ENCODE peak calls at places on chromosome 21, in eight cellular contexts. H is stimulated activated naive CD4-positive, alpha-beta T cell treated with Interleukin-2 at 50 U/mL for 16 hours; Z is stimulated activated CD8-positive, alpha-beta memory T cell treated with anti-CD3 and anti-CD28 coated beads, Interleukin-12 subunit alpha, Interleukin-12 subunit beta, amount 100 ng/mL, for 4 hours; I is keratinocyte; E is NAMALWA; N is NCI-H345; C is NCI-H774; B is psoas muscle. U is an unnamed sample.
A peak's percentile ranks its signal among the peaks of the same experiment; 100 is the strongest.

GRCh38 chr21:25568230-25568629 is 39.1 kb downstream of the MRPL39 start:
- DNase-seq in H (peak; percentile 29), Z (no peak), I (no peak), E (no peak), N (no peak), C (no peak), B (no peak), U (no peak)

GRCh38 chr21:29300547-29301138 is 1.9 kb downstream of the BACH1 start:
- DNase-seq in H (no peak), Z (no peak), I (no peak), E (peak; percentile 81), N (no peak), C (no peak), B (no peak), U (no peak)

GRCh38 chr21:37877171-37877570 is 39.1 kb downstream of the KCNJ6 start:
- DNase-seq in H (no peak), Z (no peak), I (no peak), E (no peak), N (no peak), C (no peak), B (no peak), U (no peak)

GRCh38 chr21:43703068-43703880 is 15.7 kb upstream of the PDXK start:
- DNase-seq in H (no peak), Z (no peak), I (no peak), E (no peak), N (no peak), C (no peak), B (peak; percentile 46), U (peak; percentile 34)

GRCh38 chr21:42609806-42610205 is 43.6 kb upstream of the PDE9A start:
- DNase-seq in H (peak; percentile 43), Z (no peak), I (no peak), E (peak; percentile 64), N (no peak), C (no peak), B (no peak), U (no peak)

GRCh38 chr21:15164678-15165303 is 100.0 kb upstream of the NRIP1 start:
- DNase-seq in H (no peak), Z (no peak), I (no peak), E (no peak), N (no peak), C (no peak), B (no peak), U (no peak)

GRCh38 chr21:37073417-37074194 is 552 bp downstream of the TTC3 start:
- DNase-seq in H (peak; percentile 67), Z (no peak), I (no peak), E (peak; percentile 68), N (peak; percentile 69), C (no peak), B (no peak), U (no peak)

GRCh38 chr21:41364308-41364707 is 2.5 kb downstream of the MX2 start:
- DNase-seq in H (no peak), Z (no peak), I (no peak), E (no peak), N (no peak), C (no peak), B (no peak), U (no peak)

GRCh38 chr21:29238967-29239289 is 59.8 kb upstream of the BACH1 start:
- DNase-seq in H (no peak), Z (no peak), I (no peak), E (peak; percentile 25), N (no peak), C (no peak), B (no peak), U (no peak)

GRCh38 chr21:35026153-35026499 is 23.0 kb downstream of the RUNX1 start:
- DNase-seq in H (no peak), Z (no peak), I (no peak), E (no peak), N (no peak), C (no peak), B (no peak), U (no peak)

GRCh38 chr21:45003331-45004058 is 63.7 kb downstream of the SLX9 start:
- DNase-seq in H (no peak), Z (no peak), I (no peak), E (no peak), N (no peak), C (no peak), B (peak; percentile 13), U (no peak)

GRCh38 chr21:43719748-43720538 is 1.0 kb downstream of the PDXK start:
- DNase-seq in H (no peak), Z (no peak), I (no peak), E (peak; percentile 67), N (peak; percentile 28), C (no peak), B (no peak), U (no peak)

GRCh38 chr21:39461419-39461818 is 9.6 kb downstream of the SH3BGR start:
- DNase-seq in H (no peak), Z (no peak), I (no peak), E (peak; percentile 80), N (no peak), C (no peak), B (no peak), U (no peak)

GRCh38 chr21:32604484-32604883 is 7.7 kb downstream of the CFAP298 start:
- DNase-seq in H (no peak), Z (no peak), I (no peak), E (no peak), N (peak; percentile 97), C (peak; percentile 1), B (no peak), U (no peak)

GRCh38 chr21:38376693-38377092 is 119.9 kb downstream of the KCNJ15 start:
- DNase-seq in H (no peak), Z (no peak), I (no peak), E (no peak), N (no peak), C (no peak), B (no peak), U (no peak)

GRCh38 chr21:17688912-17689874 is 76.5 kb upstream of the BTG3 start:
- DNase-seq in H (peak; percentile 21), Z (peak; percentile 8), I (peak; percentile 90), E (peak; percentile 48), N (peak; percentile 97), C (no peak), B (peak; percentile 10), U (peak; percentile 77)

GRCh38 chr21:41772351-41773080 is 5.7 kb upstream of the RIPK4 start:
- DNase-seq in H (no peak), Z (no peak), I (no peak), E (no peak), N (no peak), C (no peak), B (no peak), U (no peak)

GRCh38 chr21:46080171-46081021 is 17.5 kb upstream of the COL6A2 start:
- DNase-seq in H (no peak), Z (no peak), I (no peak), E (no peak), N (no peak), C (no peak), B (peak; percentile 52), U (no peak)

GRCh38 chr21:40054403-40054802 is 187.2 kb downstream of the PCP4 start:
- DNase-seq in H (no peak), Z (no peak), I (no peak), E (no peak), N (peak; percentile 100), C (peak; percentile 97), B (no peak), U (peak; percentile 100)

GRCh38 chr21:27047331-27048314 is 80.7 kb upstream of the ADAMTS5 start:
- DNase-seq in H (no peak), Z (no peak), I (no peak), E (no peak), N (no peak), C (no peak), B (no peak), U (no peak)

GRCh38 chr21:46207920-46208571 is 20.5 kb downstream of the LSS start:
- DNase-seq in H (no peak), Z (no peak), I (no peak), E (no peak), N (no peak), C (no peak), B (no peak), U (no peak)

GRCh38 chr21:33036430-33037162 is 10.9 kb downstream of the OLIG2 start:
- DNase-seq in H (no peak), Z (peak; percentile 21), I (no peak), E (no peak), N (no peak), C (no peak), B (no peak), U (no peak)

GRCh38 chr21:41322496-41323382 is 6.1 kb downstream of the FAM3B start:
- DNase-seq in H (no peak), Z (no peak), I (no peak), E (peak; percentile 11), N (no peak), C (peak; percentile 15), B (no peak), U (no peak)

GRCh38 chr21:45590246-45590725 is 48.0 kb upstream of the SLC19A1 start:
- DNase-seq in H (peak; percentile 63), Z (no peak), I (no peak), E (no peak), N (no peak), C (no peak), B (peak; percentile 57), U (no peak)

GRCh38 chr21:35333831-35334593 is 284.9 kb upstream of the RUNX1 start:
- DNase-seq in H (no peak), Z (no peak), I (no peak), E (no peak), N (no peak), C (no peak), B (no peak), U (no peak)

GRCh38 chr21:34912022-34912933 is 136.8 kb downstream of the RUNX1 start:
- DNase-seq in H (no peak), Z (no peak), I (no peak), E (no peak), N (no peak), C (no peak), B (no peak), U (no peak)

GRCh38 chr21:41589131-41589530 is 81.2 kb upstream of the TMPRSS2 start:
- DNase-seq in H (no peak), Z (no peak), I (no peak), E (no peak), N (no peak), C (no peak), B (no peak), U (no peak)

GRCh38 chr21:31630062-31630711 is 29.3 kb upstream of the SOD1 start:
- DNase-seq in H (no peak), Z (no peak), I (peak; percentile 93), E (no peak), N (no peak), C (peak; percentile 53), B (no peak), U (peak; percentile 84)